ENCODE peak calls at places on chromosomes 2 and 18, in ten cellular contexts. Y, P, L, H, F, Q, V, A, R and N are unnamed samples.

GRCh38 chr2:233115761-233116160 is 55.6 kb downstream of the INPP5D start:
- DNase-seq in H (no peak), Y (no peak), V (no peak), P (no peak), Q (no peak), L (no peak), R (no peak), F (no peak), A (no peak), N (no peak)

GRCh38 chr2:157894694-157895450 is 18.7 kb upstream of the ACVR1 start:
- DNase-seq in Y (no peak), V (no peak), Q (no peak), A (peak), F (no peak), P (no peak), H (no peak), R (no peak), L (no peak), N (no peak)

GRCh38 chr2:204825054-204825453 is 279.8 kb downstream of the PARD3B start:
- DNase-seq in P (no peak), Y (no peak), V (no peak), L (no peak), Q (no peak), A (no peak), F (no peak), R (no peak), H (no peak), N (no peak)

GRCh38 chr2:237465515-237466227 is 21.4 kb upstream of the MLPH start:
- DNase-seq in H (peak), L (no peak), P (no peak), Q (no peak), A (peak), Y (no peak), R (peak), F (no peak), V (no peak), N (no peak)

GRCh38 chr2:133213651-133214050 is 354.6 kb downstream of the NCKAP5 start:
- DNase-seq in Q (no peak), A (no peak), Y (no peak), L (no peak), R (no peak), P (no peak), V (no peak), F (no peak), H (peak), N (no peak)

GRCh38 chr2:198376677-198377076 is 572.3 kb downstream of the PLCL1 start:
- DNase-seq in F (no peak), V (peak), Y (no peak), Q (no peak), H (no peak), A (no peak), P (no peak), L (no peak), R (no peak), N (no peak)

GRCh38 chr2:238162516-238163441 is 4.0 kb downstream of the ERFE start:
- DNase-seq in Q (no peak), H (no peak), F (no peak), R (peak), A (no peak), P (no peak), V (no peak), Y (peak), L (no peak), N (no peak)

GRCh38 chr18:45456076-45457066 is 158.9 kb upstream of the SLC14A2 start:
- DNase-seq in V (peak), H (no peak), Y (no peak), F (no peak), L (peak), A (no peak), R (no peak), P (no peak), Q (peak), N (no peak)

GRCh38 chr18:78642561-78643398 is 336.8 kb upstream of the SALL3 start:
- DNase-seq in R (no peak), H (no peak), L (peak), P (no peak), A (no peak), F (peak), Y (no peak), Q (no peak), V (no peak), N (no peak)

GRCh38 chr2:240166191-240166590 is 25.7 kb upstream of the OTOS start:
- DNase-seq in Q (no peak), R (no peak), A (no peak), L (no peak), Y (no peak), H (no peak), F (no peak), V (no peak), P (no peak), N (no peak)

GRCh38 chr18:23710068-23710527 is 20.8 kb downstream of the LAMA3 start:
- DNase-seq in H (no peak), Q (no peak), L (no peak), F (no peak), A (no peak), R (no peak), Y (no peak), V (peak), P (peak), N (no peak)

GRCh38 chr2:105827351-105828096 is 82.8 kb downstream of the NCK2 start:
- DNase-seq in P (no peak), H (no peak), R (no peak), L (no peak), Y (no peak), V (no peak), Q (no peak), F (peak), A (no peak), N (no peak)

GRCh38 chr2:11169333-11169732 is 14.1 kb downstream of the SLC66A3 start:
- DNase-seq in A (no peak), P (no peak), H (no peak), Y (no peak), F (no peak), L (no peak), R (peak), Q (no peak), V (no peak), N (no peak)

GRCh38 chr2:221602938-221603337 is 30.8 kb upstream of the EPHA4 start:
- DNase-seq in L (no peak), P (no peak), F (no peak), V (no peak), Y (no peak), H (no peak), R (no peak), A (no peak), Q (no peak), N (no peak)

GRCh38 chr2:206164261-206164862 is 4.7 kb downstream of the EEF1B2 start:
- DNase-seq in R (no peak), F (peak), Q (peak), H (peak), P (peak), Y (peak), V (peak), A (peak), L (peak), N (peak)

GRCh38 chr18:7586379-7586778 is 19.3 kb downstream of the PTPRM start:
- DNase-seq in Y (no peak), H (no peak), A (no peak), P (no peak), F (no peak), R (no peak), V (no peak), L (no peak), Q (no peak), N (no peak)

GRCh38 chr18:48354746-48355260 is 54.4 kb downstream of the ZBTB7C start:
- DNase-seq in Q (no peak), H (no peak), R (peak), P (no peak), Y (no peak), F (no peak), V (no peak), A (no peak), L (no peak), N (no peak)

GRCh38 chr2:215681799-215682594 is 246.1 kb upstream of the FN1 start:
- DNase-seq in Y (no peak), L (no peak), V (no peak), F (no peak), H (no peak), P (no peak), R (no peak), A (no peak), Q (no peak), N (no peak)

GRCh38 chr2:48471048-48471474 is 58.9 kb upstream of the STON1 start:
- DNase-seq in A (peak), P (peak), R (no peak), L (no peak), Y (peak), Q (no peak), V (no peak), H (peak), F (peak), N (no peak)

GRCh38 chr2:108588070-108588668 is 53.9 kb downstream of the LIMS1 start:
- DNase-seq in F (peak), A (no peak), R (no peak), V (no peak), P (no peak), H (peak), L (peak), Q (no peak), Y (no peak), N (no peak)

GRCh38 chr2:177596866-177597265 is 204.3 kb downstream of the AGPS start:
- DNase-seq in A (no peak), V (no peak), Y (no peak), F (no peak), H (no peak), L (no peak), Q (no peak), P (no peak), R (no peak), N (no peak)

GRCh38 chr2:11773111-11773510 is 26.7 kb downstream of the LPIN1 start:
- DNase-seq in Y (no peak), R (no peak), F (no peak), V (no peak), H (no peak), P (no peak), A (no peak), Q (no peak), L (no peak), N (no peak)

GRCh38 chr18:63119647-63120046 is 199.9 kb downstream of the BCL2 start:
- DNase-seq in L (no peak), V (peak), Y (peak), P (peak), A (peak), H (peak), R (no peak), Q (peak), F (peak), N (peak)

GRCh38 chr18:48893559-48894265 is 57.1 kb downstream of the SMAD7 start:
- DNase-seq in Q (no peak), R (peak), Y (no peak), P (no peak), A (no peak), L (no peak), H (no peak), F (no peak), V (no peak), N (no peak)

GRCh38 chr2:217220228-217221013 is 360.6 kb upstream of the TNP1 start:
- DNase-seq in P (no peak), A (no peak), V (peak), R (no peak), Y (no peak), F (peak), L (no peak), H (peak), Q (no peak), N (no peak)

GRCh38 chr2:235600926-235601325 is 107.1 kb downstream of the AGAP1 start:
- DNase-seq in F (no peak), P (no peak), V (no peak), L (no peak), Q (no peak), A (no peak), Y (no peak), H (no peak), R (no peak), N (no peak)

GRCh38 chr2:226977775-226978190 is 141.9 kb downstream of the RHBDD1 start:
- DNase-seq in F (no peak), L (no peak), Y (no peak), Q (peak), H (peak), R (no peak), A (peak), V (no peak), P (no peak), N (peak)

GRCh38 chr2:66301073-66301766 is 133.7 kb upstream of the MEIS1 start:
- DNase-seq in H (no peak), Y (no peak), F (no peak), R (no peak), A (peak), V (no peak), L (no peak), P (no peak), Q (no peak), N (no peak)

GRCh38 chr2:70089220-70089945 is 2.1 kb downstream of the PCBP1 start:
- DNase-seq in L (no peak), Y (peak), R (no peak), H (peak), V (peak), P (no peak), F (peak), Q (no peak), A (no peak), N (no peak)